ENCODE peak calls at places on chromosomes 11 and 22, in seven cellular contexts. One of them, this sample, is unnamed.

GRCh38 chr22:38397189-38398097 is 57.6 kb downstream of the KCNJ4 start:
- DNase-seq in endodermal cell: peak; percentile 93
- DNase-seq in neural progenitor cell: peak; percentile 87
- DNase-seq in astrocyte: no peak
- DNase-seq in uterus: peak; percentile 41
- DNase-seq in NT2/D1: peak; percentile 44
- DNase-seq in IMR-90: no peak
- DNase-seq in this sample: peak; percentile 26

GRCh38 chr11:45405916-45406670 is 120.0 kb upstream of the SYT13 start:
- DNase-seq in NT2/D1: no peak
- DNase-seq in IMR-90: peak; percentile 23
- DNase-seq in astrocyte: no peak
- DNase-seq in endodermal cell: no peak
- DNase-seq in neural progenitor cell: no peak
- DNase-seq in uterus: no peak
- DNase-seq in this sample: no peak

GRCh38 chr22:44828193-44828592 is 75.8 kb downstream of the ARHGAP8 start:
- DNase-seq in uterus: no peak
- DNase-seq in neural progenitor cell: peak; percentile 60
- DNase-seq in astrocyte: no peak
- DNase-seq in NT2/D1: peak; percentile 27
- DNase-seq in endodermal cell: peak; percentile 90
- DNase-seq in IMR-90: no peak
- DNase-seq in this sample: no peak

GRCh38 chr11:29629281-29629680 is 387.5 kb downstream of the KCNA4 start:
- DNase-seq in endodermal cell: peak; percentile 43
- DNase-seq in IMR-90: no peak
- DNase-seq in NT2/D1: no peak
- DNase-seq in uterus: no peak
- DNase-seq in neural progenitor cell: peak; percentile 8
- DNase-seq in astrocyte: peak; percentile 74
- DNase-seq in this sample: no peak

GRCh38 chr22:33883961-33884808 is 36.1 kb downstream of the LARGE1 start:
- DNase-seq in IMR-90: no peak
- DNase-seq in NT2/D1: no peak
- DNase-seq in neural progenitor cell: peak; percentile 24
- DNase-seq in astrocyte: peak; percentile 10
- DNase-seq in uterus: no peak
- DNase-seq in endodermal cell: no peak
- DNase-seq in this sample: no peak

GRCh38 chr11:16809901-16810668 is 71.6 kb downstream of the C11orf58 start:
- DNase-seq in uterus: no peak
- DNase-seq in neural progenitor cell: no peak
- DNase-seq in IMR-90: peak; percentile 33
- DNase-seq in endodermal cell: no peak
- DNase-seq in astrocyte: peak; percentile 31
- DNase-seq in NT2/D1: no peak
- DNase-seq in this sample: no peak

GRCh38 chr11:21396351-21397008 is 727.1 kb downstream of the NELL1 start:
- DNase-seq in IMR-90: no peak
- DNase-seq in endodermal cell: no peak
- DNase-seq in uterus: no peak
- DNase-seq in astrocyte: no peak
- DNase-seq in neural progenitor cell: no peak
- DNase-seq in NT2/D1: no peak
- DNase-seq in this sample: no peak

GRCh38 chr11:85874265-85874664 is 19.1 kb downstream of the CCDC83 start:
- DNase-seq in neural progenitor cell: no peak
- DNase-seq in uterus: no peak
- DNase-seq in astrocyte: no peak
- DNase-seq in endodermal cell: no peak
- DNase-seq in IMR-90: peak; percentile 62
- DNase-seq in NT2/D1: no peak
- DNase-seq in this sample: no peak

GRCh38 chr22:41217553-41218157 is 12.5 kb downstream of the L3MBTL2 start:
- DNase-seq in astrocyte: peak; percentile 57
- DNase-seq in NT2/D1: no peak
- DNase-seq in endodermal cell: peak; percentile 62
- DNase-seq in neural progenitor cell: peak; percentile 75
- DNase-seq in uterus: peak; percentile 58
- DNase-seq in IMR-90: peak; percentile 92
- DNase-seq in this sample: peak; percentile 53

GRCh38 chr11:120354779-120355178 is 18.6 kb downstream of the ARHGEF12 start:
- DNase-seq in NT2/D1: no peak
- DNase-seq in endodermal cell: no peak
- DNase-seq in uterus: no peak
- DNase-seq in IMR-90: peak; percentile 82
- DNase-seq in astrocyte: no peak
- DNase-seq in neural progenitor cell: no peak
- DNase-seq in this sample: no peak

GRCh38 chr11:73360743-73361369 is 15.3 kb upstream of the RELT start:
- DNase-seq in endodermal cell: no peak
- DNase-seq in uterus: no peak
- DNase-seq in NT2/D1: no peak
- DNase-seq in IMR-90: no peak
- DNase-seq in neural progenitor cell: no peak
- DNase-seq in astrocyte: no peak
- DNase-seq in this sample: no peak

DNA sequence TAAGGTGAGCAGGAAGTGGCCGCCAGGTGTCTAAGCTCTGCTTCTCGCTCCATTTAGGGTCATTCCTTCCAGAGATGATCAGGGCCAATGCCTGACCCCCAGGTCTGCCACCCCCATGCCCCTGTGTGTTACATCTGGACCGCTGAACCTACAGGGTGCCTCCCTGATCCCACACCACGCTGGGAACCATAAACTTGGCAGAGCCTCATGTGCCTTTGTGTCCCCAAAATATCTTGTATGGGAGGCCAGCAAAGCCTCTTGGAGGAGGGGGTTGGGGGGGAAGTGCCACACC is 3.7 kb downstream of the TST start:
- DNase-seq in NT2/D1: no peak
- DNase-seq in IMR-90: no peak
- DNase-seq in astrocyte: no peak
- DNase-seq in endodermal cell: no peak
- DNase-seq in uterus: no peak
- DNase-seq in neural progenitor cell: no peak
- DNase-seq in this sample: no peak
- H3K4me3 ChIP-seq in NT2/D1: no peak overlapping the region
- H3K4me3 ChIP-seq in IMR-90: no peak overlapping the region
- H3K4me3 ChIP-seq in astrocyte: no peak overlapping the region
- H3K4me3 ChIP-seq in endodermal cell: no peak overlapping the region
- H3K4me3 ChIP-seq in uterus: no peak overlapping the region
- H3K4me3 ChIP-seq in neural progenitor cell: no peak overlapping the region
- H3K4me3 ChIP-seq in this sample: no peak overlapping the region

GRCh38 chr11:96567193-96567592 is 177.4 kb downstream of the JRKL start:
- DNase-seq in astrocyte: no peak
- DNase-seq in uterus: no peak
- DNase-seq in endodermal cell: no peak
- DNase-seq in neural progenitor cell: peak; percentile 29
- DNase-seq in IMR-90: no peak
- DNase-seq in NT2/D1: no peak
- DNase-seq in this sample: no peak
- H3K4me3 ChIP-seq in astrocyte: peak overlapping the region; percentile 5
- H3K4me3 ChIP-seq in uterus: no peak overlapping the region
- H3K4me3 ChIP-seq in endodermal cell: no peak overlapping the region
- H3K4me3 ChIP-seq in neural progenitor cell: no peak overlapping the region
- H3K4me3 ChIP-seq in IMR-90: peak overlapping the region; percentile 21
- H3K4me3 ChIP-seq in NT2/D1: no peak overlapping the region
- H3K4me3 ChIP-seq in this sample: no peak overlapping the region

GRCh38 chr11:115717215-115717584 is 213.0 kb upstream of the CADM1 start:
- DNase-seq in neural progenitor cell: no peak
- DNase-seq in uterus: no peak
- DNase-seq in IMR-90: peak; percentile 46
- DNase-seq in NT2/D1: no peak
- DNase-seq in astrocyte: peak; percentile 20
- DNase-seq in endodermal cell: peak; percentile 34
- DNase-seq in this sample: no peak
- H3K4me3 ChIP-seq in neural progenitor cell: no peak overlapping the region
- H3K4me3 ChIP-seq in uterus: no peak overlapping the region
- H3K4me3 ChIP-seq in IMR-90: no peak overlapping the region
- H3K4me3 ChIP-seq in NT2/D1: no peak overlapping the region
- H3K4me3 ChIP-seq in astrocyte: no peak overlapping the region
- H3K4me3 ChIP-seq in endodermal cell: no peak overlapping the region
- H3K4me3 ChIP-seq in this sample: no peak overlapping the region

DNA sequence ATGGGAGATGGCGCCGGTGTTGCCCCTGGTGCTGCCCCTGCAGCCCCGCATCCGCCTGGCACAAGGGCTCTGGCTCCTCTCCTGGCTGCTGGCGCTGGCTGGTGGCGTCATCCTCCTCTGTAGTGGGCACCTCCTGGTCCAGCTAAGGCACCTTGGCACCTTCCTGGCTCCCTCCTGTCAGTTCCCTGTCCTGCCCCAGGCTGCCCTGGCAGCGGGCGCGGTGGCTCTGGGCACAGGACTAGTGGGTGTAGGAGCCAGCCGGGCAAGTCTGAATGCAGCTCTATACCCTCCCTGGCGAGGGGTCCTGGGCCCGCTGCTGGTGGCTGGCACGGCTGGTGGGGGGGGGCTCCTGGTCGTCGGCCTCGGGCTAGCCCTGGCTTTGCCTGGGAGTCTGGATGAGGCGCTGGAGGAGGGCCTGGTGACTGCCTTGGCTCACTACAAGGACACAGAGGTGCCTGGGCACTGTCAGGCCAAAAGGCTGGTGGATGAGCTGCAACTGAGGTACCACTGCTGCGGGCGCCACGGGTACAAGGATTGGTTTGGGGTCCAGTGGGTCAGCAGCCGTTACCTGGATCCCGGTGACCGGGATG is 313 bp downstream of the ROM1 start:
- DNase-seq in uterus: no peak
- DNase-seq in astrocyte: no peak
- DNase-seq in NT2/D1: no peak
- DNase-seq in neural progenitor cell: no peak
- DNase-seq in IMR-90: no peak
- DNase-seq in endodermal cell: no peak
- DNase-seq in this sample: no peak
- H3K4me3 ChIP-seq in uterus: peak overlapping the region; percentile 97
- H3K4me3 ChIP-seq in astrocyte: no peak overlapping the region
- H3K4me3 ChIP-seq in NT2/D1: peak overlapping the region; percentile 0
- H3K4me3 ChIP-seq in neural progenitor cell: peak overlapping the region; percentile 94
- H3K4me3 ChIP-seq in IMR-90: peak overlapping the region; percentile 14
- H3K4me3 ChIP-seq in endodermal cell: no peak overlapping the region
- H3K4me3 ChIP-seq in this sample: no peak overlapping the region

DNA sequence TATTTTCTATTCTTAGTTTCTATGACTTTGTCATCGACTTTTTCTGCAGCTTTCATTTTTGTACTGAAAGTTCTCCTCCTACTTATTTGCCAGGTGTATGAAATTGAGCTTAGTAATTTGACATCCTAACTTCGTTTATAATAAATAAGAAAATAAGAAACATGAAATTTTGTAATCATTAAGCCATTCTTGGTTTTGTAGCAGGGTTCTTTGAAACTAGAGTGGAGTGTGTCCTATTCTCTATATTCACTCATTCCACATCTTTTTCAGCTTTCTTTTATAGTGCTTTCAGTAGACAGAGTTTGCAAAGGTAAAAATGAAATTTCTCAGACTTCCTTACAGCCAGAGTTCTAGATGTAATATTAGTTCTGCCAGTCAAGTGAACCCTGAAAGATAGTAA is 47.8 kb downstream of the FANCF start:
- DNase-seq in IMR-90: no peak
- DNase-seq in astrocyte: no peak
- DNase-seq in NT2/D1: no peak
- DNase-seq in neural progenitor cell: no peak
- DNase-seq in endodermal cell: no peak
- DNase-seq in uterus: no peak
- DNase-seq in this sample: no peak
- H3K4me3 ChIP-seq in IMR-90: no peak overlapping the region
- H3K4me3 ChIP-seq in astrocyte: no peak overlapping the region
- H3K4me3 ChIP-seq in NT2/D1: no peak overlapping the region
- H3K4me3 ChIP-seq in neural progenitor cell: no peak overlapping the region
- H3K4me3 ChIP-seq in endodermal cell: no peak overlapping the region
- H3K4me3 ChIP-seq in uterus: no peak overlapping the region
- H3K4me3 ChIP-seq in this sample: no peak overlapping the region

DNA sequence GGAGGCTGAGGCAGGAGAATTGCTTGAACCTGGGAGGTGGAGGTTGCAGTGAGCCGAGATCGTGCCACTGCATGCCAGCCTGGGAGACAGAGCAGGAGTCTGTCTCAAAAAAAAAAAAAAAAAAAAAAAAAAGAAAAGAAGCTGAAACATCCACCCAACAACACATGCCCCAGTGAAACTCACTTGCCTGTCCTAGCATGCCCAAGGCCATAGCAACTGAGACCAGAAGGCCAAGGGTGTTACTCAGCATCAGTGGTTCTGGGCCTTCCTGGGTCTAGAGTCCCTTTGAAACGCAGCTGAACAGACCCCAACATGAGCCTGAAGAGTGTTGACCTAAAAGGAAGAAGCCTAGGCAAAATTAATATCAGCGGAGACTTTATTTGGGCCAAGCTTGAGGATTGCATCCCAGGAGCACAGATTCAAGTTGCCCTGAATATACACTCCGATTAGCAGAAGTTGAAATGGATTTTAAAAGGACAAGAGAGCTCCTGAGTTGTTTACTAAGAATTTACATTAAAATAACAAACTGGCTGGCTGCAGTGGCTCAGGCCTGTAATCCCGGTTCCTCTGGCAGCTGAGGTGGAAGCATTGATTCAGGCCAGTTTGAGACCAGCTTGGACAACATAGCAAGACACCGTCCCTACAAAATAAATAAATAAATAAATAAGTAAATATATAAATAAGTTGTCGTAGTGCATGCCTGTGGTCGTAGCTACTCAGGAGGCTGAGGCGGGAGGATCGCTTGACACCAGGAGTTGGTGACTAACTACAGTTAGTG is 7.0 kb downstream of the PRDX5 start:
- DNase-seq in IMR-90: no peak
- DNase-seq in endodermal cell: no peak
- DNase-seq in uterus: no peak
- DNase-seq in NT2/D1: no peak
- DNase-seq in neural progenitor cell: no peak
- DNase-seq in astrocyte: no peak
- DNase-seq in this sample: no peak
- H3K4me3 ChIP-seq in IMR-90: no peak overlapping the region
- H3K4me3 ChIP-seq in endodermal cell: no peak overlapping the region
- H3K4me3 ChIP-seq in uterus: no peak overlapping the region
- H3K4me3 ChIP-seq in NT2/D1: no peak overlapping the region
- H3K4me3 ChIP-seq in neural progenitor cell: no peak overlapping the region
- H3K4me3 ChIP-seq in astrocyte: no peak overlapping the region
- H3K4me3 ChIP-seq in this sample: no peak overlapping the region